ENCODE peak calls at places on chromosome 1, in four cellular contexts. B is K562, C is GM12878, V is H1. L is an unnamed sample.

GRCh38 chr1:89719502-89720306 is 86.8 kb downstream of the LRRC8C start:
- DNase-seq in B (peak; percentile 34), C (peak; percentile 80), V (no peak), L (no peak)

GRCh38 chr1:85137660-85138059 is 63.2 kb downstream of the SYDE2 start:
- DNase-seq in B (no peak), C (no peak), V (no peak), L (peak; percentile 53)

GRCh38 chr1:8097077-8097799 is 71.1 kb upstream of the ERRFI1 start:
- DNase-seq in B (no peak), C (peak; percentile 79), V (no peak), L (peak; percentile 74)

GRCh38 chr1:93608188-93609109 is 73.2 kb downstream of the BCAR3 start:
- DNase-seq in B (no peak), C (no peak), V (no peak), L (no peak)

GRCh38 chr1:97365026-97365425 is 555.8 kb downstream of the DPYD start:
- DNase-seq in B (no peak), C (no peak), V (no peak), L (no peak)

GRCh38 chr1:56200446-56200845 is 378.9 kb downstream of the PLPP3 start:
- DNase-seq in B (no peak), C (no peak), V (no peak), L (no peak)

GRCh38 chr1:88175631-88176226 is 508.3 kb upstream of the PKN2 start:
- DNase-seq in B (no peak), C (no peak), V (no peak), L (peak; percentile 99)

GRCh38 chr1:195608883-195609282 is 999.4 kb downstream of the KCNT2 start:
- DNase-seq in B (peak; percentile 25), C (no peak), V (no peak), L (no peak)

GRCh38 chr1:42172394-42173133 is 8.0 kb upstream of the GUCA2A start:
- DNase-seq in B (peak; percentile 13), C (no peak), V (no peak), L (peak; percentile 56)

GRCh38 chr1:184025242-184025675 is 12.3 kb downstream of the COLGALT2 start:
- DNase-seq in B (no peak), C (no peak), V (no peak), L (peak; percentile 80)

GRCh38 chr1:39960461-39960958 is 5.6 kb downstream of the MFSD2A start:
- DNase-seq in B (no peak), C (peak; percentile 58), V (no peak), L (no peak)

GRCh38 chr1:53069663-53070327 is 7.8 kb downstream of the PODN start:
- DNase-seq in B (no peak), C (no peak), V (peak; percentile 48), L (no peak)

GRCh38 chr1:188089015-188089414 is 1260.3 kb downstream of the PLA2G4A start:
- DNase-seq in B (no peak), C (no peak), V (no peak), L (no peak)

GRCh38 chr1:235885654-235886238 is 19.0 kb upstream of the LYST start:
- DNase-seq in B (no peak), C (no peak), V (no peak), L (no peak)

GRCh38 chr1:240484804-240485441 is 127.0 kb downstream of the GREM2 start:
- DNase-seq in B (no peak), C (no peak), V (no peak), L (no peak)

GRCh38 chr1:198679535-198680173 is 40.8 kb downstream of the PTPRC start:
- DNase-seq in B (no peak), C (no peak), V (no peak), L (no peak)

GRCh38 chr1:198125995-198126758 is 30.6 kb upstream of the NEK7 start:
- DNase-seq in B (no peak), C (no peak), V (no peak), L (peak; percentile 25)

GRCh38 chr1:185567006-185567405 is 167.2 kb upstream of the HMCN1 start:
- DNase-seq in B (peak; percentile 11), C (no peak), V (no peak), L (no peak)

GRCh38 chr1:43197343-43198127 is 25.4 kb downstream of the CFAP57 start:
- DNase-seq in B (peak; percentile 12), C (no peak), V (no peak), L (peak; percentile 24)

GRCh38 chr1:112522621-112523020 is 13.9 kb downstream of the WNT2B start:
- DNase-seq in B (no peak), C (no peak), V (no peak), L (no peak)

GRCh38 chr1:221994274-221994698 is 252.4 kb upstream of the DUSP10 start:
- DNase-seq in B (peak; percentile 12), C (peak; percentile 38), V (no peak), L (no peak)

GRCh38 chr1:211610779-211611556 is 32.0 kb upstream of the SLC30A1 start:
- DNase-seq in B (no peak), C (no peak), V (no peak), L (peak; percentile 69)

GRCh38 chr1:154727409-154727808 is 119.4 kb upstream of the ADAR start:
- DNase-seq in B (no peak), C (peak; percentile 35), V (no peak), L (no peak)

GRCh38 chr1:165451696-165452095 is 6.8 kb upstream of the RXRG start:
- DNase-seq in B (no peak), C (no peak), V (no peak), L (no peak)

GRCh38 chr1:156752843-156753486 is 1.5 kb upstream of the HDGF start:
- DNase-seq in B (no peak), C (no peak), V (no peak), L (peak; percentile 51)

DNA sequence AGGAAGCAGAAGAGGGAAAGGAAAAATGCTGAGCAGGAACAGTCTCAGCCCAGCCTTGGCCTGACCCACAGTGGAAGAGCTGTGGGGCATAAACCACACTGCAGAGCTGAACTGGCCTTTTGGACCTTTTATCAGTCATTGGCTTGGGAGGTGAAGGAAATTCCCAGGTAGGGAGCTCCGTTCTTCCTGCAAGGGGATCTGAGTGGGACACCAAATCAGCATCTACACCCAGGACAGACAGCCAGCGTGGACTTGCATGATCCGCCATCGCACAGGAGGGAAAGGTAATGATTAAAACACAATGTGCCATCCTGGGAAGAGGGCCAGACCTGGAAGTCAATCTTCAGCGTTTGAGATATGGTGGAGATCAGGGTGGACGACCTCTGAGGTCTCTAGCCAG is 1.2 kb upstream of the MTFR1L start:
- DNase-seq in B (no peak), C (no peak), V (no peak), L (peak; percentile 10)
- H3K4me3 ChIP-seq in B (peak overlapping the region; percentile 67), C (no peak overlapping the region), V (peak overlapping the region; percentile 75), L (peak overlapping the region; percentile 94)

DNA sequence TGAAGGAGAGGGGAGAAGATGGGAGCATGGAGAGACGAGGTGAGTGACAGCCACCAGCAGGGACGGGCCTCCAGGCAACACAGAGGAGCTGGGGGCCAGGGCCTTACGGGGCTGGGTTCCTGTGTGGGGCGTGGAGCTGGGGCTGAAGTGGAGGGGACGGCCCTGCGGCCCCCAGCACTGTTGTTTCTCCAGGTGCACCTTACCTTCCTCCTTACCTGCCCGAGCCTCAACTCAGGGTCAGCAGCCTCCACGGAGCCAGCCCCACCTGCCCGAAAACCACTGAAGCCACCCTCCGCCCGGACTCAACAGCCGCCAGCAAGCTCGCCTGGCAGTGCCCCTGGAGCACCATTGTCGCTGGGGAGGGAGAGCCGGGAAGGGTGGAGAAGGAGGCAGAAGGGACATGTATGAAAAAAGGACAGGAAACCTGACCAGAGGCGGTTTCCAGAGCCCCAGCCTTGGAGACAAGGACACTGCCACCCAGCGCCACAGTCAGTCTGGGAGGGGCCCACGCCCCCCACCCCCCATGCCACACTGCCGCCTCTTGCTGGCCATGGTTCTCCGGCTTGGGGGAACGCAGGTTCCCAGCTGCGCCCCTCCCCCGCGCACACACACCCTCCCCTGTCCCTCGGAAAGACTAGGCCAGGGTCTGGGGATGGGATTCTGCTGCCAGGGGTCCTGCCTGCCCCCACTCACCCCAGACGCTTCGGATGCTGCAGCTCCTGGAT is 10.6 kb downstream of the PLA2G2F start:
- DNase-seq in B (no peak), C (no peak), V (no peak), L (no peak)
- TF ChIP-seq ATF2 in B (no peak), C (no peak), V (no peak), L (no peak)

DNA sequence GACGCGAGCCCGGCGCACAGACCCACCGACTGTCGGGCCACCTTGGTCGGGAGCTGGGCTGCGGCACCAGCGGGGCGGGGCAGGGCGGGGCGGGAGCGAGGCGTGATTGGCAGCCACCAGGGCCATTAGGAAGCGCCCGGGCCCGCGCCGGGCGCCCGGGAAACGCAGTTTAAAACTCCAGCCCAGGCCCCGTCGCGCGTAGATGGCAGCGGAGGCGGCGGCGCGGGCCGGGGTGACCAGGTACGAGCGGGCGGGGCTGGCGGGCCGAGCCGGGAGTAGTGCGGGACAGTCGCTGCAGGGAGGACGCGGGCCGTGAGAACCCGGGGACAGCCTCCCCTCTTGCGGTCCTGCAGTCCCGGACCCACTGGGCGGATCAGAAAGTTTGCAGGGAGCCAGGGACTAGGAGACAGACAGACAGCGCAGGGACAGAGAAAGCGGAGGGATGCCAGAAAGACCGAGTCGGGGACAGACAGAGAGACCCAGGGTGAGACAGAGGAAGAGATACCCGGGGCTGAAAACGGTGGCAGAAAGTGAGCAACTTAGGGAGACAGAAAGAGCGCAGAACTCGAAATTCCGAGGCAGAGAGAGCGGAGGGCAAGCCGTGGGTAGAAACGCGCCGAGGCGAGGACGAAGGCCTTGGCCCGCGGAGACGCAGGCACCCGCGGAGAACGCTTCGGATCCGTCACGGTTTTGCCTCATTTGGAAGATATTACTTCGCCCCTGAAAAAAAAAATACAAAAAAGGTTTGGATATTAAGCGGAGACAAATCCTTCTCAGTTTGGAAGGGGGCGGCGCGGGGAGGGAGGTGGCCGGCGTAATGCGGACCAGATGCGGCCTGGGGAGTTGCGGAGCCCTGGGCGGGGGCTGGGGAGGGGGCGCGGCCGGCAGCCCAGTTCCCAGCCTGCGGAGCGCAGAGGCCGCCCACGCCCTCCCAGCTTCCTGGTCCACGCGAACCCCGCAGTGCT is at the start of gene DMBX1:
- DNase-seq in B (peak; percentile 80), C (no peak), V (peak; percentile 87), L (no peak)
- H3K4me3 ChIP-seq in B (peak within 1 kb of the TSS; percentile 52), C (no peak within 1 kb of the TSS), V (peak within 1 kb of the TSS; percentile 33), L (peak within 1 kb of the TSS; percentile 23)

GRCh38 chr1:15756143-15757015 is 2.2 kb upstream of the FBLIM1 start:
- DNase-seq in B (no peak), C (no peak), V (no peak), L (peak; percentile 52)

GRCh38 chr1:15751739-15752138 is 6.9 kb upstream of the FBLIM1 start:
- DNase-seq in B (no peak), C (no peak), V (no peak), L (no peak)

GRCh38 chr1:15755021-15755642 is 3.5 kb upstream of the FBLIM1 start:
- DNase-seq in B (no peak), C (no peak), V (no peak), L (no peak)

GRCh38 chr1:15755643-15756040 is 3.0 kb upstream of the FBLIM1 start:
- DNase-seq in B (no peak), C (no peak), V (no peak), L (no peak)

DNA sequence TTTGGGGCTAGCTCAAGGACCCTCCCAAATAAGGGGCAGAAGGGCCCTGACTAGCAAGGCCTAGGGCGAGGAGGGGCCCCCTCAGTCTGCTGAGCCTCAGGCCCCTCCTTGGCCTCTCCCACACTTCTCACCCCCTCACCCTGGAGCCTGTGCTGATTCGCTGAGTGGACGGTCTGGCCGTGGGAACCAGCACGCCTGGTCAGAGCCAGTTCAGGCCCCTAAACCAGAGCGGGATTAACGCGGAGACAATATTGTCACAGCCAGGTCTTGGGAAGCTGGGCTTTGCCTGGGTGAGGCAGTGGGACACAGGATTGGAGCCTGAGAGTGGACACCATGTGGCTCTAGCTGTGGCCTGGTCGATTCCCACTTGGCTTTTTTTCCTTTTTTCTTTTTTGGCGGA is 4.8 kb upstream of the FBLIM1 start:
- DNase-seq in B (no peak), C (no peak), V (no peak), L (no peak)
- TF ChIP-seq ATF2 in B (no peak), C (no peak), V (no peak), L (no peak)

GRCh38 chr1:9295884-9296283 is 3.2 kb downstream of the SPSB1 start:
- DNase-seq in B (no peak), C (no peak), V (no peak), L (no peak)
- H3K4me3 ChIP-seq in B (no peak overlapping the region), C (no peak overlapping the region), V (no peak overlapping the region), L (no peak overlapping the region)